ENCODE peak calls at places on chromosomes 2 and 18, in eight cellular contexts. J is brain microvascular endothelial cell, R is mammary epithelial cell, G is neural crest cell, L is Calu3, I is GM12878, D is tibial artery, E is HCT116. W is an unnamed sample.

GRCh38 chr18:5451871-5452270 is 91.9 kb downstream of the EPB41L3 start:
- DNase-seq in J (no peak), R (no peak), G (no peak), L (no peak), I (no peak), D (no peak), E (no peak), W (no peak)

GRCh38 chr2:139790807-139791206 is 1010.6 kb upstream of the NXPH2 start:
- DNase-seq in J (no peak), R (peak; percentile 21), G (no peak), L (no peak), I (no peak), D (no peak), E (peak; percentile 29), W (no peak)

GRCh38 chr2:165164201-165164600 is 39.6 kb downstream of the SCN3A start:
- DNase-seq in J (peak; percentile 74), R (no peak), G (no peak), L (no peak), I (no peak), D (no peak), E (no peak), W (no peak)

GRCh38 chr2:180416553-180417113 is 409.5 kb upstream of the CWC22 start:
- DNase-seq in J (no peak), R (no peak), G (no peak), L (no peak), I (no peak), D (no peak), E (no peak), W (no peak)

GRCh38 chr2:105329561-105330495 is at the start of gene TGFBRAP1:
- DNase-seq in J (no peak), R (peak; percentile 27), G (peak; percentile 36), L (peak; percentile 65), I (no peak), D (peak; percentile 71), E (no peak), W (no peak)

GRCh38 chr18:22311301-22311700 is 106.4 kb downstream of the CTAGE1 start:
- DNase-seq in J (peak; percentile 40), R (no peak), G (no peak), L (no peak), I (no peak), D (no peak), E (no peak), W (no peak)

GRCh38 chr18:45557779-45558178 is 57.5 kb upstream of the SLC14A2 start:
- DNase-seq in J (no peak), R (no peak), G (no peak), L (no peak), I (no peak), D (no peak), E (no peak), W (no peak)

GRCh38 chr2:221097568-221097915 is 474.6 kb downstream of the EPHA4 start:
- DNase-seq in J (peak; percentile 59), R (peak; percentile 74), G (no peak), L (no peak), I (no peak), D (no peak), E (no peak), W (no peak)

GRCh38 chr2:182767578-182767977 is 51.5 kb downstream of the DNAJC10 start:
- DNase-seq in J (peak; percentile 22), R (peak; percentile 19), G (no peak), L (no peak), I (no peak), D (no peak), E (peak; percentile 8), W (no peak)

GRCh38 chr2:195737531-195738162 is 80.6 kb downstream of the SLC39A10 start:
- DNase-seq in J (no peak), R (no peak), G (no peak), L (no peak), I (no peak), D (no peak), E (no peak), W (no peak)

GRCh38 chr2:223008162-223008561 is 43.8 kb upstream of the KCNE4 start:
- DNase-seq in J (peak; percentile 95), R (no peak), G (no peak), L (no peak), I (no peak), D (no peak), E (no peak), W (no peak)

DNA sequence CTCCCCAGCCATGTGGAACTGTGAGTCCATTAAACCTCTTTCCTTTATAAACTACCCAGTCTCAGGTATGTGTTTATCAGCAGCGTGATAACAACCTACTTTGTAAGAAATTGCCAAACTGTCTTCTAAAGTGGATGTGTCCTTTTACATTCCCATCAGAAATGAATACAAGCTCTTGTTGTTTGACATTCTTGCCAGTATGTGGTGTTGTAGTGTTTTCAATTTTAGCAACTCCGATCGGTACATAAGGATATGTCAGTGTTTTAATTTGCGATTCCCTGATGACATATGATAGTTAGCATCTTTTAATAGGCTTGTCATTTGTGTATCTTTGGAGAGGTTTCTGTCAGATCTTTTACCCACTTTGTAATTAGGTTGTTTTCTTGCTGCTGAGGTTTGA is 1156.3 kb upstream of the CRIM1 start:
- DNase-seq in J (no peak), R (no peak), G (no peak), L (no peak), I (no peak), D (no peak), E (no peak), W (no peak)
- TF ChIP-seq CTCF in J (no peak), R (no peak), G (peak; percentile 31), L (no peak), I (no peak), D (no peak), E (no peak), W (peak; percentile 37)

GRCh38 chr2:236526459-236527197 is 43.0 kb upstream of the ACKR3 start:
- DNase-seq in J (no peak), R (no peak), G (no peak), L (no peak), I (no peak), D (no peak), E (no peak), W (no peak)
- TF ChIP-seq CTCF in J (no peak), R (no peak), G (peak; percentile 17), L (no peak), I (no peak), D (no peak), E (no peak), W (no peak)

DNA sequence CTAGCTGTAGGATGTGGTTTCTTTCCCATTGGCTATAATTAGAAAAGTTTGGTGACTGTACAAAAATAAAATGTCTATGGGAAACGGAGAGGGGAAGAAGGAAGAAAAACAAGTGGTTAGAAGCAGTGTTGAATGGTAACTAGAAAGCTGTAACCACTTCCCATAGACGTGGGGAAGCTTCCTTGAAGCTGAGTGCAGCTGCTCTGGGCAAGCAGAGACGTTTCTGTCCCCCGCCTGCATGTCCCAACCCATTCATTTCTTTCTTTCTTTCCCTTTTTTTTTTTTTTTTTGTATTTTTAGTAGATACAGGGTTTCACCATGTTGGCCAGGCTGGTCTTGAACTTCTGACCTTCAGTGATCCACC is 367.8 kb upstream of the HS6ST1 start:
- DNase-seq in J (no peak), R (no peak), G (no peak), L (no peak), I (no peak), D (peak; percentile 7), E (no peak), W (no peak)
- TF ChIP-seq CTCF in J (no peak), R (no peak), G (no peak), L (no peak), I (no peak), D (no peak), E (no peak), W (no peak)

GRCh38 chr2:53473236-53473635 is 294.4 kb upstream of the CHAC2 start:
- DNase-seq in J (no peak), R (no peak), G (no peak), L (no peak), I (no peak), D (no peak), E (no peak), W (no peak)
- TF ChIP-seq CTCF in J (peak; percentile 47), R (peak; percentile 57), G (no peak), L (no peak), I (peak; percentile 29), D (no peak), E (peak; percentile 67), W (no peak)

DNA sequence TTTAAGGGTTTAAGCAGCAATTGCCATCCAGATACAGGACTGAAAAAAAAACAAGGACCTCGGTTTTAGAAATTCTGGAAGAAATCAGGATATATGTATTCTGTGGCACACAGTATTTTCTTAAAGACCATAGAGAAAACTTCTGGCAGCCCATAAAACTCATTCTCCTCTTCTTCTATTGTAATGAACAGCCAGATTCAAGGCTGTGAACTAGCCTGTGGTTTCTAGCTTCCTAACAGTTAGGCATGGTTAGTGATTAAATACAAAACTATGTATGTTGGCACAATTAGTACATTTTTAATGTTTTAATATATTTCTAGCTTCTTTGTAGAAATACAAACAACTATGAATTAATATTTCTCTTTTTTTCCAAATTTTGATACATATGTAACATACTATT is 555.7 kb downstream of the DSC3 start:
- DNase-seq in J (no peak), R (peak; percentile 52), G (no peak), L (no peak), I (no peak), D (no peak), E (no peak), W (no peak)
- TF ChIP-seq CTCF in J (no peak), R (no peak), G (no peak), L (no peak), I (no peak), D (no peak), E (no peak), W (no peak)

GRCh38 chr2:130251865-130252620 is 53.8 kb upstream of the TUBA3E start:
- DNase-seq in J (no peak), R (no peak), G (no peak), L (peak; percentile 24), I (no peak), D (no peak), E (no peak), W (no peak)

GRCh38 chr2:130251520-130251864 is 53.3 kb upstream of the TUBA3E start:
- DNase-seq in J (no peak), R (no peak), G (no peak), L (no peak), I (no peak), D (no peak), E (no peak), W (no peak)

DNA sequence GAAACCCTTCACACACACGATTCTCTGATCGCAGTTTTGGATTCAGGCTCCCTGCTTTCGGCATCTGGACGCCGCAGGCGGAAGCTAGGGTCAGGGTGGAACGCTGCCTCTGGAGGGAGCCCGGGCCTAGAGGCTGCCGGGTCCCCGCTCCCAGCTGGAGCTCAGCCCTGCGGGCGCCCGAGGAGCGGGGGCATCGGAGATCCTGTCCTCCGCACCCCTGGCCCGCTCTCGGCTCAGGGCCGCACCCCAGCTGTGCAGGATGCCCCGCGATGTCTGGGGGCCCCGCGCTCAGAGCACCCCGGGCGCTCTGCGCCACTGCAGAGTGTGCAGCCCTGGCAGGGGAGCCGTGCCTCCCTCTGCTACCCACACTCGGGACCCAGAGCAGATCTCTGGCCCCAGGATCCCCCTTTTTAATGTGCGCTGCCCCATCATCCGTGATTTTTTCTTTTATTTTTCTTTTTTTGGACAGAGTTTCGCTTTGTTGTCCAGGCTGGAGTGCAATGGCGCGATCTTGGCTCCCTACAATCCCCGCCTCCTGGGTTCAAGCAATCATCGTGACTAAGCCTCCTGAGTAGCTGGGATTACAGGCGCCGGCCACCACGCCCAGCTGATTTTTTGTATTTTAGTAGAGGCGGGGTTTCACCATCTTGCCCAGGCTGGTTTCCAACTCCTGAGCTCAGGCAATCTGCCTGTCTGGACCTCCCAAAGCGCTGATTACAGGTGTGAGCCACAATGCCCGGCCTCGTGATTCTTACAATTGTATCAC is 54.8 kb upstream of the TUBA3E start:
- DNase-seq in J (no peak), R (peak; percentile 56), G (no peak), L (peak; percentile 55), I (no peak), D (no peak), E (no peak), W (no peak)
- TF ChIP-seq CTCF in J (no peak), R (no peak), G (no peak), L (no peak), I (no peak), D (no peak), E (no peak), W (no peak)